ENCODE peak calls at places on chromosome 17, in seven cellular contexts. Z, E, J, I, N, V and A are unnamed samples.

GRCh38 chr17:65554568-65555223 is 6.8 kb downstream of the AXIN2 start:
- DNase-seq in Z (no peak), E (no peak), J (no peak), I (no peak), N (no peak), V (no peak), A (no peak)

GRCh38 chr17:6439951-6440350 is 4.3 kb upstream of the PIMREG start:
- DNase-seq in Z (no peak), E (no peak), J (no peak), I (no peak), N (no peak), V (peak), A (no peak)

GRCh38 chr17:41442772-41443171 is 2.0 kb upstream of the KRT38 start:
- DNase-seq in Z (no peak), E (no peak), J (no peak), I (no peak), N (no peak), V (no peak), A (no peak)

GRCh38 chr17:32503251-32504165 is 16.7 kb downstream of the CDK5R1 start:
- DNase-seq in Z (no peak), E (no peak), J (peak), I (no peak), N (no peak), V (no peak), A (no peak)

GRCh38 chr17:66661411-66661843 is 173.5 kb upstream of the CACNG5 start:
- DNase-seq in Z (peak), E (no peak), J (no peak), I (no peak), N (peak), V (no peak), A (no peak)

GRCh38 chr17:17947309-17947708 is 24.9 kb downstream of the TOM1L2 start:
- DNase-seq in Z (no peak), E (no peak), J (no peak), I (no peak), N (no peak), V (no peak), A (no peak)

GRCh38 chr17:19508327-19508867 is 25.3 kb upstream of the SLC47A1 start:
- DNase-seq in Z (peak), E (peak), J (no peak), I (no peak), N (no peak), V (no peak), A (no peak)

GRCh38 chr17:50943575-50943933 is 77.4 kb upstream of the TOB1 start:
- DNase-seq in Z (peak), E (peak), J (no peak), I (no peak), N (no peak), V (no peak), A (no peak)

GRCh38 chr17:17823433-17824118 is 13.2 kb downstream of the SREBF1 start:
- DNase-seq in Z (peak), E (peak), J (no peak), I (no peak), N (peak), V (peak), A (peak)

GRCh38 chr17:19630035-19630434 is 18.5 kb upstream of the ALDH3A2 start:
- DNase-seq in Z (no peak), E (no peak), J (no peak), I (no peak), N (no peak), V (no peak), A (no peak)

GRCh38 chr17:18980682-18981384 is 23.7 kb downstream of the FAM83G start:
- DNase-seq in Z (no peak), E (no peak), J (no peak), I (no peak), N (no peak), V (peak), A (no peak)

GRCh38 chr17:9768381-9768934 is 22.9 kb downstream of the DHRS7C start:
- DNase-seq in Z (peak), E (peak), J (no peak), I (no peak), N (peak), V (peak), A (peak)

GRCh38 chr17:57938061-57938502 is 17.1 kb downstream of the CUEDC1 start:
- DNase-seq in Z (no peak), E (no peak), J (no peak), I (no peak), N (no peak), V (peak), A (peak)

GRCh38 chr17:5837055-5837491 is 233.1 kb upstream of the WSCD1 start:
- DNase-seq in Z (no peak), E (no peak), J (no peak), I (no peak), N (peak), V (peak), A (no peak)

GRCh38 chr17:77451894-77452852 is 311.4 kb downstream of the SEC14L1 start:
- DNase-seq in Z (peak), E (peak), J (no peak), I (no peak), N (no peak), V (peak), A (no peak)

GRCh38 chr17:77455111-77455877 is 314.5 kb downstream of the SEC14L1 start:
- DNase-seq in Z (no peak), E (no peak), J (no peak), I (no peak), N (no peak), V (peak), A (no peak)

GRCh38 chr17:77455878-77456234 is 315.1 kb downstream of the SEC14L1 start:
- DNase-seq in Z (no peak), E (no peak), J (no peak), I (no peak), N (no peak), V (no peak), A (no peak)

GRCh38 chr17:77454560-77455095 is 313.9 kb downstream of the SEC14L1 start:
- DNase-seq in Z (no peak), E (no peak), J (no peak), I (no peak), N (no peak), V (peak), A (no peak)

GRCh38 chr17:77453613-77454559 is 313.1 kb downstream of the SEC14L1 start:
- DNase-seq in Z (peak), E (no peak), J (no peak), I (no peak), N (no peak), V (peak), A (no peak)
- TF ChIP-seq JUND in Z (no peak), E (no peak), J (no peak), I (no peak), N (no peak), V (no peak), A (no peak)

GRCh38 chr17:7992924-7993323 is 9.5 kb upstream of the GUCY2D start:
- DNase-seq in Z (no peak), E (no peak), J (no peak), I (no peak), N (no peak), V (no peak), A (no peak)

GRCh38 chr17:7988750-7989178 is 13.7 kb upstream of the GUCY2D start:
- DNase-seq in Z (peak), E (peak), J (peak), I (no peak), N (peak), V (peak), A (peak)

GRCh38 chr17:7987112-7987893 is 15.1 kb upstream of the GUCY2D start:
- DNase-seq in Z (no peak), E (no peak), J (no peak), I (no peak), N (no peak), V (no peak), A (no peak)

GRCh38 chr17:7992516-7992915 is 9.9 kb upstream of the GUCY2D start:
- DNase-seq in Z (no peak), E (no peak), J (no peak), I (no peak), N (no peak), V (no peak), A (no peak)

DNA sequence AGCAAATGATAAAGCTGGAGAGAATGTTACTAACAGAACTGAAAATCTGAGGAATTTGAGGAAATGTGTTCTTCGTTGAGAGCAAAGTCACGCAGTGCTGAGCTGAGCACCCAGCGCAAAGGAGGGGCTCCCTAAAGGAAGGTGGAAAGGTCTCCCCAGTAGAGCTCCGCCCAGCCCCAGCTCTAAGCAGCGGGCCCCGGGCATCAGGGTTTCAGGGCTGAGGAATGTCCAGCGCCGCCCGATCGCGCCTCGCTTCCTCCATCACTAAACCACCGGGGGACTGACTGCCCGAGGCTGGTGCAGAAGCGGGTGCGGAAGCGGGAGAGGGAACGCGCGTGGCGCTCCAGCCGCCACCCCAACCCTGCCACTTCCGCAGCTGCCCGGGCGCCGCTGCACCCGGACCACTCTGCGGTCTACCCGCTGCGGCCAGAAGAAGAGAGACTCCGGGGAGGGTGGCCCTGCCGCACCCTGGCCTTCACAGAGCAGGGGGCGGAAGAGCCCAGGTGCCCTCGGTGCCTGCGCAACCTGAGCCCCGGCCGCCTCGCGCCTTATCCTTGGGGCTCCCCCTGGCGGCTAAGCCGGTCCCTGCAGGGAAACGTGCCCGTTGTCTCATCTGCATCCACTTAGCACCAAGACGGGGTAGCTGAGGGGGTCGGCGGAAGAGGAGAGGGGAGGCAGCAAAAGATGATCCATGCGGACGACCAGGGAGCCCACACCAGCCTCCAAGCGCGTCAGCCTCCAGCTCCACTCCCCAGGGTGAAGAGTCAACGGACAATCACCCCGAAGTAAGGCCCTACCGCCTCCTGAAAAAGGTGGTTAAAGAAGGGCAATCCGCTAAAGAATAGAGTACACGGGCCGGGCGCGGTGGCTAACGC is 12.4 kb upstream of the GUCY2D start:
- DNase-seq in Z (peak), E (peak), J (peak), I (peak), N (peak), V (peak), A (peak)
- TF ChIP-seq JUND in Z (no peak), E (no peak), J (no peak), I (no peak), N (no peak), V (no peak), A (no peak)

DNA sequence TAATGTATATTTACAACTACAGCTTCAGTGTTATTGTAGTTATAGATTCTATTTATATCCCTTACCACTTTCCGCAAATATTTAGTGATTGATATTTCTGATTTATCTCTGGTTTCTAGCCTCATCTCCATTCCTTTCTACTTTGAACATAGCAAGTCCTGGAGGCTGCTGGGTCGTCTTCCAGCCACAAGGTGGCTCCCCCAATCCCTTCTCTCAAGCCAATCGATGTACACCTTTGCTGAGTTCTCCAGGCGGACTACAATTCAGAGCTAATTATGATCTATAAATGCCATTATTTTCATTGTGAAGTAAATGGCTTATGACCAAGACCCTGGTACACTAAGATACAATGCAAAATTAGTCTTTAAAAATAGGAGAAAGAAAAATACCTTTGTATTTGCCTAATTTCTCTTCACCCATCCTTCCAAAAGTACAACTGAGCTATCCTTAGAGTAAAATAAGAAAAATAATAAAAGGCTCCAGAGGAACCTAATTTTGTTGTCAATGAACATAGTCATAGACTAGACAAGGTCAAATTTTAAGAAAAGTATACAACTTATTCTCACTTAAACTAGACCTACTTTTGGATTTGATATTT is 122.1 kb downstream of the SKAP1 start:
- DNase-seq in Z (peak), E (peak), J (no peak), I (peak), N (peak), V (peak), A (peak)
- TF ChIP-seq JUND in Z (no peak), E (no peak), J (no peak), I (no peak), N (no peak), V (no peak), A (no peak)

GRCh38 chr17:78838574-78839005 is 2.0 kb downstream of the USP36 start:
- DNase-seq in Z (no peak), E (no peak), J (no peak), I (no peak), N (no peak), V (peak), A (no peak)

GRCh38 chr17:78836420-78837021 is 4.1 kb downstream of the USP36 start:
- DNase-seq in Z (no peak), E (peak), J (no peak), I (no peak), N (no peak), V (no peak), A (no peak)

GRCh38 chr17:78832541-78832810 is 8.1 kb downstream of the USP36 start:
- DNase-seq in Z (no peak), E (no peak), J (no peak), I (no peak), N (no peak), V (no peak), A (no peak)

GRCh38 chr17:78831688-78832540 is 8.7 kb downstream of the USP36 start:
- DNase-seq in Z (no peak), E (no peak), J (no peak), I (no peak), N (no peak), V (peak), A (no peak)

GRCh38 chr17:78834571-78834970 is 6.0 kb downstream of the USP36 start:
- DNase-seq in Z (no peak), E (no peak), J (no peak), I (no peak), N (no peak), V (no peak), A (no peak)
- TF ChIP-seq JUND in Z (no peak), E (no peak), J (no peak), I (no peak), N (no peak), V (no peak), A (no peak)

DNA sequence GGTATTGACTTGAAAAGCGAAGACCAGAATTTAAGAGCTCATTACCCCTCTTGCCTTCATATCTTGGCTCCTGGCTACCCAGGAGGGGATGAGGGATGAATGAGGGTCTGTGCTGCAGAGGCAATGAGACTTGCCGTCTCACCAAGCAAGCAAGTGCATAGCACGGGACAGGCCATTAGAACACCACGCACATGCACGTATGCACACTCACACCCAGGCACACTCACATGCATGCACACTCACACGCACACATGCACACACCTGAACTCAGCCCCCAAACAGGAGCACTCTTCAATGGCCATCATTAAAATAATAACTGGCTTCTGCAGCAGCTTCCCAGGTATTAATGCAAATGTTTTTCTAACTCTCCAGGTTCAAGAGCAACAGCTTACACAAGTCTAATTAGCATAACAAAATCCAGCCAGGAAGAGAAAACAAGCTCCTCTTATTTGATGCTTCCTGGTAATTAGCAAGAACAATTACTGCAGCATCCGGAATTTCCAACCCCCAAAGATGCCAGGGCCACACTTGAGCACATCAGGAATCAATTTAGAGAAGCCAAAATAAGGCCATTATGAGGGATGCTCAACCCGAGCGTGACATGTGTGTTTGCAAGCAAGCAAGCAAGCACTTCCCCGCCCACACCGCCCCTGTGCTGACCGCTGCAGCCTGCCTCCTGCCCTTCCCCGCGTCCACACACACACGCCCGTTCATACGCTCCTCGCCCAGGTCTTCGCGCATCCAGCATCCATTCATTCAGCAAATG is 171.6 kb upstream of the TNRC6C start:
- DNase-seq in Z (no peak), E (peak), J (no peak), I (peak), N (no peak), V (no peak), A (no peak)
- TF ChIP-seq JUND in Z (no peak), E (no peak), J (no peak), I (no peak), N (no peak), V (no peak), A (no peak)

GRCh38 chr17:55286681-55287589 is 22.2 kb downstream of the HLF start:
- DNase-seq in Z (no peak), E (no peak), J (no peak), I (no peak), N (peak), V (peak), A (no peak)

GRCh38 chr17:55285340-55286301 is 20.9 kb downstream of the HLF start:
- DNase-seq in Z (no peak), E (no peak), J (no peak), I (no peak), N (no peak), V (peak), A (peak)

GRCh38 chr17:55284001-55284884 is 19.5 kb downstream of the HLF start:
- DNase-seq in Z (no peak), E (no peak), J (no peak), I (no peak), N (no peak), V (peak), A (peak)

GRCh38 chr17:55283256-55283965 is 18.7 kb downstream of the HLF start:
- DNase-seq in Z (no peak), E (no peak), J (no peak), I (no peak), N (no peak), V (peak), A (no peak)

DNA sequence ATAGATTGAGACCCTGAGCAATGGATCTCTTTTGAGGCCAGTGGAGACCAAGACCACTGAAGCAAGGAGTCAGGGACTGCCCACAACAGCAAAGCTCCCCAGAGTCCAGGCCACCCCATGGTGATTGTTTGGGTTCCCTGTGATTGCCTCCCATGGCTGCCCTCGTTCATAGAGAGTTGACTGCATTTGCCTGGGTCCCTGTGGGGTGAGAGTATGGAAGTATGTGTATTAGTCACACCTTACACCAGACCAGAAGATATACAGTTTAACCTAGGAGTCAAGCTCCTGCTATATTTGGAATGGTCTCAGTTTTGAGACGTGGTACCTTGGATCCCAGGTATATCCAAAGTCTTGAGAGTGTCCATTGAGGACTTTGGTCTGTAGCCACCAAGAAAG is 20.2 kb downstream of the HLF start:
- DNase-seq in Z (no peak), E (no peak), J (no peak), I (no peak), N (no peak), V (no peak), A (no peak)
- TF ChIP-seq JUND in Z (no peak), E (no peak), J (no peak), I (no peak), N (no peak), V (no peak), A (no peak)

DNA sequence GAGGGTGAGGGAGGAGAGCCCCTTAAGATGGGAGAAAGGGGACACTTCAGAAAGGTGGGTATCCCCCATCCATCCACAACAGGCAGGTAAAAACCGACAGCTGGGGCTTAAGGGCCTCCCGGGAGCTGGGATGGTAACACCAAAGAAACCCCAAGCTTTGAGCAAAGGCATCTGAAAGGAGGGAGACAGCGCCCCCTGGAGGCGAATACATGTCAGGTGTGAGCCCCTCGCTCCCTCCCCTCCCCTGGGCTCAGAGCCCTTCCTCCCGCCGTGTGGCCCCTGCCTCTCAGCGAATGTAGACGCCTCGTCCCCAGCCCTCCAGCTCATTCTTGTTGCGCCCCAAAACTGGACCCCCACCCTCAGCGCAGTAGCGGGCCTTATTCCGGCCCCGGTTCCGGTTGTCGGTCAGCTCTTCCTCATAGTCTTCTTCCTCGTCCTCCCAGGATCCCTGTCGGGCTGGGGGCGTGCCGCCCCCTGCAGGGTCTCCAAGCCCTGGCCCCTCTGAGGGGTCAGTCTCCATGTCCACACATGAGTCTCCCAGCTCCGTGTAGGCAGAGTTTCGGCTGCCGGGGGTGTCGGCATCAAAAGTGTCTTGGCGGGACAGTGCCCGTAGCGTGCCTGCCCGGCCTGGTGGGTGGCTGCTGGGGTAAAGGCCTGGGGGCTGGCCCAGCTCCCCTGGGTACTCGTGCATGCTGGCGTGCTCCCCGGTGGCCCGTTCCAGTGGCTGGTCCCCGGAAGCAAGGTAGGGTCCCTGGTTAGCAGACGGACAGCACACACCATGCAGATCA is 9.1 kb upstream of the ARL5C start:
- DNase-seq in Z (peak), E (peak), J (no peak), I (peak), N (peak), V (peak), A (peak)
- TF ChIP-seq JUND in Z (no peak), E (no peak), J (no peak), I (peak), N (no peak), V (no peak), A (no peak)

GRCh38 chr17:2054740-2055493 is at the start of gene HIC1:
- DNase-seq in Z (peak), E (peak), J (no peak), I (no peak), N (no peak), V (peak), A (peak)
- TF ChIP-seq JUND in Z (no peak), E (no peak), J (no peak), I (no peak), N (no peak), V (no peak), A (no peak)